ENCODE peak calls at places on chromosomes 6 and 20, in eight cellular contexts. One of them, this sample, is unnamed.

GRCh38 chr20:44079291-44079690 is 107.7 kb downstream of the JPH2 start:
- DNase-seq in astrocyte of the spinal cord: no peak
- DNase-seq in A549: no peak
- DNase-seq in effector memory CD4-positive, alpha-beta T cell: no peak
- DNase-seq in fibroblast of the aortic adventitia: no peak
- DNase-seq in WERI-Rb-1: no peak
- DNase-seq in NT2/D1: no peak
- DNase-seq in AG04450: no peak
- DNase-seq in this sample: no peak

GRCh38 chr20:40255368-40255767 is 433.7 kb downstream of the MAFB start:
- DNase-seq in astrocyte of the spinal cord: peak
- DNase-seq in A549: no peak
- DNase-seq in effector memory CD4-positive, alpha-beta T cell: no peak
- DNase-seq in fibroblast of the aortic adventitia: peak
- DNase-seq in WERI-Rb-1: no peak
- DNase-seq in NT2/D1: no peak
- DNase-seq in AG04450: no peak
- DNase-seq in this sample: no peak

GRCh38 chr6:135537782-135538301 is 40.3 kb upstream of the AHI1 start:
- DNase-seq in astrocyte of the spinal cord: peak
- DNase-seq in A549: no peak
- DNase-seq in effector memory CD4-positive, alpha-beta T cell: no peak
- DNase-seq in fibroblast of the aortic adventitia: peak
- DNase-seq in WERI-Rb-1: no peak
- DNase-seq in NT2/D1: peak
- DNase-seq in AG04450: no peak
- DNase-seq in this sample: no peak

GRCh38 chr6:35955521-35955920 is 34.6 kb upstream of the SRPK1 start:
- DNase-seq in astrocyte of the spinal cord: no peak
- DNase-seq in A549: no peak
- DNase-seq in effector memory CD4-positive, alpha-beta T cell: no peak
- DNase-seq in fibroblast of the aortic adventitia: no peak
- DNase-seq in WERI-Rb-1: no peak
- DNase-seq in NT2/D1: no peak
- DNase-seq in AG04450: no peak
- DNase-seq in this sample: no peak

GRCh38 chr6:129567374-129567773 is 142.6 kb downstream of the ARHGAP18 start:
- DNase-seq in astrocyte of the spinal cord: peak
- DNase-seq in A549: no peak
- DNase-seq in effector memory CD4-positive, alpha-beta T cell: no peak
- DNase-seq in fibroblast of the aortic adventitia: no peak
- DNase-seq in WERI-Rb-1: peak
- DNase-seq in NT2/D1: peak
- DNase-seq in AG04450: no peak
- DNase-seq in this sample: no peak

GRCh38 chr20:40962733-40963504 is 65.7 kb upstream of the TOP1 start:
- DNase-seq in astrocyte of the spinal cord: peak
- DNase-seq in A549: peak
- DNase-seq in effector memory CD4-positive, alpha-beta T cell: peak
- DNase-seq in fibroblast of the aortic adventitia: peak
- DNase-seq in WERI-Rb-1: peak
- DNase-seq in NT2/D1: peak
- DNase-seq in AG04450: no peak
- DNase-seq in this sample: peak

GRCh38 chr20:63016514-63017075 is 9.8 kb upstream of the BHLHE23 start:
- DNase-seq in astrocyte of the spinal cord: no peak
- DNase-seq in A549: no peak
- DNase-seq in effector memory CD4-positive, alpha-beta T cell: no peak
- DNase-seq in fibroblast of the aortic adventitia: no peak
- DNase-seq in WERI-Rb-1: no peak
- DNase-seq in NT2/D1: no peak
- DNase-seq in AG04450: no peak
- DNase-seq in this sample: no peak

GRCh38 chr20:51462566-51463276 is 79.8 kb downstream of the NFATC2 start:
- DNase-seq in astrocyte of the spinal cord: peak
- DNase-seq in A549: no peak
- DNase-seq in effector memory CD4-positive, alpha-beta T cell: no peak
- DNase-seq in fibroblast of the aortic adventitia: peak
- DNase-seq in WERI-Rb-1: no peak
- DNase-seq in NT2/D1: no peak
- DNase-seq in AG04450: no peak
- DNase-seq in this sample: no peak

GRCh38 chr20:37356387-37356786 is 10.4 kb downstream of the SRC start:
- DNase-seq in astrocyte of the spinal cord: no peak
- DNase-seq in A549: no peak
- DNase-seq in effector memory CD4-positive, alpha-beta T cell: no peak
- DNase-seq in fibroblast of the aortic adventitia: no peak
- DNase-seq in WERI-Rb-1: no peak
- DNase-seq in NT2/D1: no peak
- DNase-seq in AG04450: no peak
- DNase-seq in this sample: no peak

GRCh38 chr6:31270788-31271640 is 878 bp downstream of the HLA-C start:
- DNase-seq in astrocyte of the spinal cord: peak
- DNase-seq in A549: no peak
- DNase-seq in effector memory CD4-positive, alpha-beta T cell: peak
- DNase-seq in fibroblast of the aortic adventitia: peak
- DNase-seq in WERI-Rb-1: peak
- DNase-seq in NT2/D1: no peak
- DNase-seq in AG04450: no peak
- DNase-seq in this sample: peak

GRCh38 chr20:32941155-32941885 is 62.9 kb downstream of the SUN5 start:
- DNase-seq in astrocyte of the spinal cord: no peak
- DNase-seq in A549: no peak
- DNase-seq in effector memory CD4-positive, alpha-beta T cell: no peak
- DNase-seq in fibroblast of the aortic adventitia: peak
- DNase-seq in WERI-Rb-1: no peak
- DNase-seq in NT2/D1: no peak
- DNase-seq in AG04450: no peak
- DNase-seq in this sample: no peak

GRCh38 chr20:32943490-32944052 is 60.7 kb downstream of the SUN5 start:
- DNase-seq in astrocyte of the spinal cord: no peak
- DNase-seq in A549: no peak
- DNase-seq in effector memory CD4-positive, alpha-beta T cell: no peak
- DNase-seq in fibroblast of the aortic adventitia: no peak
- DNase-seq in WERI-Rb-1: no peak
- DNase-seq in NT2/D1: no peak
- DNase-seq in AG04450: no peak
- DNase-seq in this sample: no peak

GRCh38 chr20:32945710-32946221 is 58.5 kb downstream of the SUN5 start:
- DNase-seq in astrocyte of the spinal cord: peak
- DNase-seq in A549: peak
- DNase-seq in effector memory CD4-positive, alpha-beta T cell: no peak
- DNase-seq in fibroblast of the aortic adventitia: peak
- DNase-seq in WERI-Rb-1: no peak
- DNase-seq in NT2/D1: no peak
- DNase-seq in AG04450: peak
- DNase-seq in this sample: no peak

DNA sequence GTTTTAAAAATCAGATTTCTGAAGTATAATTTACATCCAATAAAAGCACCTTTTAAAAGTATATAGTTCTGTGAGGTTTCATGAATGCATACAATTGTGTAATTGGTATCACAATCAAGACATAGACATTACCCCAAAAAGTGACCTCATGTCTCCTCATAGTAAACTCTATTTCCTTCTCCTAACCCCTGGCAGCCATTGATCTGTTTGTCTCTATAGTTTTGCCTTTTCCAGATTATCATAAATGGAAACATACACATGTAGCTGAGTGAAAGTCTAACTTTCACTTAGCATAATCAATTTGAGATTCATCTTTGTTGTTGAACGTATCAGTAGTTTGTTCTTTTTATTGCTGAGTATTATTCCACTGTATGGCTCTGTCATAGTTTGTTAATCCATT is 57.6 kb downstream of the SUN5 start:
- DNase-seq in astrocyte of the spinal cord: no peak
- DNase-seq in A549: no peak
- DNase-seq in effector memory CD4-positive, alpha-beta T cell: no peak
- DNase-seq in fibroblast of the aortic adventitia: no peak
- DNase-seq in WERI-Rb-1: no peak
- DNase-seq in NT2/D1: no peak
- DNase-seq in AG04450: no peak
- DNase-seq in this sample: no peak
- H3K4me3 ChIP-seq in astrocyte of the spinal cord: no peak
- H3K4me3 ChIP-seq in A549: no peak
- H3K4me3 ChIP-seq in effector memory CD4-positive, alpha-beta T cell: no peak
- H3K4me3 ChIP-seq in fibroblast of the aortic adventitia: no peak
- H3K4me3 ChIP-seq in WERI-Rb-1: no peak
- H3K4me3 ChIP-seq in NT2/D1: no peak
- H3K4me3 ChIP-seq in AG04450: no peak
- H3K4me3 ChIP-seq in this sample: no peak

DNA sequence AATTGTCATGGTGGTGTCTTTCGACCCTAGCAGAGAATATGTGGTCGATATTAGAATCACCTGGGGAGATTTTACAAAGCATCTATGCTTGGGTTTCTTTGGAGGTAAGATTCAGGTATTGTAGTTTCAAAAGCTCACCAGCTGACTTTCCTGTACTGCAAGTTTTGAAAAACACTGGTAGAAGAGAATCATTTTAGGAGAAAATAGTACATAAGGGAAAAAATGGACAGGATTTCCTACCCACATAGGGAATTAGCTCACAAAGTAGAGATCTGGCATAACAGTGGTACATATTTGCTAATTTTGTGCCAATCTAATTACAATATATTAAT is 27.4 kb upstream of the ABT1 start:
- DNase-seq in astrocyte of the spinal cord: no peak
- DNase-seq in A549: no peak
- DNase-seq in effector memory CD4-positive, alpha-beta T cell: no peak
- DNase-seq in fibroblast of the aortic adventitia: no peak
- DNase-seq in WERI-Rb-1: no peak
- DNase-seq in NT2/D1: no peak
- DNase-seq in AG04450: no peak
- DNase-seq in this sample: no peak
- H3K4me3 ChIP-seq in astrocyte of the spinal cord: peak
- H3K4me3 ChIP-seq in A549: peak
- H3K4me3 ChIP-seq in effector memory CD4-positive, alpha-beta T cell: peak
- H3K4me3 ChIP-seq in fibroblast of the aortic adventitia: peak
- H3K4me3 ChIP-seq in WERI-Rb-1: peak
- H3K4me3 ChIP-seq in NT2/D1: peak
- H3K4me3 ChIP-seq in AG04450: peak
- H3K4me3 ChIP-seq in this sample: peak

GRCh38 chr6:44563397-44563796 is 175.9 kb downstream of the CDC5L start:
- DNase-seq in astrocyte of the spinal cord: peak
- DNase-seq in A549: no peak
- DNase-seq in effector memory CD4-positive, alpha-beta T cell: no peak
- DNase-seq in fibroblast of the aortic adventitia: no peak
- DNase-seq in WERI-Rb-1: no peak
- DNase-seq in NT2/D1: no peak
- DNase-seq in AG04450: no peak
- DNase-seq in this sample: no peak

GRCh38 chr6:44561832-44562496 is 174.5 kb downstream of the CDC5L start:
- DNase-seq in astrocyte of the spinal cord: no peak
- DNase-seq in A549: no peak
- DNase-seq in effector memory CD4-positive, alpha-beta T cell: no peak
- DNase-seq in fibroblast of the aortic adventitia: no peak
- DNase-seq in WERI-Rb-1: no peak
- DNase-seq in NT2/D1: no peak
- DNase-seq in AG04450: no peak
- DNase-seq in this sample: no peak

GRCh38 chr6:44560458-44561061 is 173.1 kb downstream of the CDC5L start:
- DNase-seq in astrocyte of the spinal cord: no peak
- DNase-seq in A549: no peak
- DNase-seq in effector memory CD4-positive, alpha-beta T cell: no peak
- DNase-seq in fibroblast of the aortic adventitia: no peak
- DNase-seq in WERI-Rb-1: no peak
- DNase-seq in NT2/D1: no peak
- DNase-seq in AG04450: no peak
- DNase-seq in this sample: no peak

GRCh38 chr6:44559486-44560270 is 172.2 kb downstream of the CDC5L start:
- DNase-seq in astrocyte of the spinal cord: no peak
- DNase-seq in A549: no peak
- DNase-seq in effector memory CD4-positive, alpha-beta T cell: no peak
- DNase-seq in fibroblast of the aortic adventitia: no peak
- DNase-seq in WERI-Rb-1: no peak
- DNase-seq in NT2/D1: no peak
- DNase-seq in AG04450: no peak
- DNase-seq in this sample: no peak

DNA sequence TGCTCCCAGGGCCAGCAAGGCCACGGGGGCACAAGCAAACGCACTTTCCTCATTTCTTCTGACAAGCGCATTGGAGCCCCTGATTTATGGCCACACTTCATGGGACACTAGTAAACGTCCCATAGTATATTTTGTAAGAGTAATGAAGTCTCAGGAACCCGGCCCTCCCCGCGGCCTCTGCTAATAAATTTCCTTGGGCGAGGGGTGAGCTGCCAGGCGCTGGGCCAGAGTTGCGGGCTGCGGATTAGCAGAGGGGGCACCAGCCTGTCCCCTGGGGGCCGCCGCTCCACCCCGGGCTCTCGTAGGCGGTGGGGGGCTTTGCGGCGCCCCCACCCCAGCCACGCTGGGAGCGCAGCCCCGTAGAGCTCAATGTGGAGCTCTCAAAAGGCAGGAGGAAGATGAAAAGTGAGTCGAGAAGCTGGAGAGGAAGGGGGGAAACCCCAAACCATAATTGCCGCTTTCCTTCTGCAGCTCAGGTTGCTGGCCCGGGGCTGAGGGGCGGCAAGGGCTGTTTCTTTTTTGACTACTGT is 173.6 kb downstream of the CDC5L start:
- DNase-seq in astrocyte of the spinal cord: no peak
- DNase-seq in A549: no peak
- DNase-seq in effector memory CD4-positive, alpha-beta T cell: no peak
- DNase-seq in fibroblast of the aortic adventitia: no peak
- DNase-seq in WERI-Rb-1: no peak
- DNase-seq in NT2/D1: no peak
- DNase-seq in AG04450: no peak
- DNase-seq in this sample: no peak
- H3K4me3 ChIP-seq in astrocyte of the spinal cord: no peak
- H3K4me3 ChIP-seq in A549: no peak
- H3K4me3 ChIP-seq in effector memory CD4-positive, alpha-beta T cell: no peak
- H3K4me3 ChIP-seq in fibroblast of the aortic adventitia: no peak
- H3K4me3 ChIP-seq in WERI-Rb-1: no peak
- H3K4me3 ChIP-seq in NT2/D1: no peak
- H3K4me3 ChIP-seq in AG04450: no peak
- H3K4me3 ChIP-seq in this sample: no peak

GRCh38 chr6:7242835-7243187 is 70.2 kb downstream of the SSR1 start:
- DNase-seq in astrocyte of the spinal cord: no peak
- DNase-seq in A549: no peak
- DNase-seq in effector memory CD4-positive, alpha-beta T cell: no peak
- DNase-seq in fibroblast of the aortic adventitia: no peak
- DNase-seq in WERI-Rb-1: no peak
- DNase-seq in NT2/D1: no peak
- DNase-seq in AG04450: no peak
- DNase-seq in this sample: no peak
- H3K4me3 ChIP-seq in astrocyte of the spinal cord: no peak
- H3K4me3 ChIP-seq in A549: no peak
- H3K4me3 ChIP-seq in effector memory CD4-positive, alpha-beta T cell: no peak
- H3K4me3 ChIP-seq in fibroblast of the aortic adventitia: no peak
- H3K4me3 ChIP-seq in WERI-Rb-1: no peak
- H3K4me3 ChIP-seq in NT2/D1: no peak
- H3K4me3 ChIP-seq in AG04450: no peak
- H3K4me3 ChIP-seq in this sample: no peak

GRCh38 chr6:9563996-9564395 is 850.9 kb downstream of the TFAP2A start:
- DNase-seq in astrocyte of the spinal cord: no peak
- DNase-seq in A549: no peak
- DNase-seq in effector memory CD4-positive, alpha-beta T cell: no peak
- DNase-seq in fibroblast of the aortic adventitia: peak
- DNase-seq in WERI-Rb-1: no peak
- DNase-seq in NT2/D1: no peak
- DNase-seq in AG04450: no peak
- DNase-seq in this sample: no peak
- H3K4me3 ChIP-seq in astrocyte of the spinal cord: no peak
- H3K4me3 ChIP-seq in A549: no peak
- H3K4me3 ChIP-seq in effector memory CD4-positive, alpha-beta T cell: no peak
- H3K4me3 ChIP-seq in fibroblast of the aortic adventitia: no peak
- H3K4me3 ChIP-seq in WERI-Rb-1: no peak
- H3K4me3 ChIP-seq in NT2/D1: no peak
- H3K4me3 ChIP-seq in AG04450: no peak
- H3K4me3 ChIP-seq in this sample: no peak